ENCODE peak calls at places on chromosomes 16 and 17, in ten cellular contexts. One of them, this sample, is unnamed.

GRCh38 chr16:86521236-86522197 is 11.2 kb downstream of the FOXF1 start:
- DNase-seq in upper lobe of right lung: no peak
- DNase-seq in endodermal cell: no peak
- DNase-seq in tibial artery: no peak
- DNase-seq in esophagus muscularis mucosa: no peak
- DNase-seq in pancreas: no peak
- DNase-seq in neuronal stem cell: no peak
- DNase-seq in Panc1: no peak
- DNase-seq in left ventricle myocardium inferior: peak
- DNase-seq in PC-3: no peak
- DNase-seq in this sample: no peak

GRCh38 chr17:61307905-61308886 is 91.4 kb upstream of the TBX2 start:
- DNase-seq in upper lobe of right lung: no peak
- DNase-seq in endodermal cell: peak
- DNase-seq in tibial artery: no peak
- DNase-seq in esophagus muscularis mucosa: no peak
- DNase-seq in pancreas: no peak
- DNase-seq in neuronal stem cell: no peak
- DNase-seq in Panc1: no peak
- DNase-seq in left ventricle myocardium inferior: no peak
- DNase-seq in PC-3: peak
- DNase-seq in this sample: no peak

GRCh38 chr16:53052519-53053501 is at the start of gene CHD9NB:
- DNase-seq in upper lobe of right lung: no peak
- DNase-seq in endodermal cell: peak
- DNase-seq in tibial artery: no peak
- DNase-seq in esophagus muscularis mucosa: no peak
- DNase-seq in pancreas: no peak
- DNase-seq in neuronal stem cell: no peak
- DNase-seq in Panc1: no peak
- DNase-seq in left ventricle myocardium inferior: no peak
- DNase-seq in PC-3: peak
- DNase-seq in this sample: peak

GRCh38 chr17:42183741-42184711 is 1.2 kb downstream of the HCRT start:
- DNase-seq in upper lobe of right lung: peak
- DNase-seq in endodermal cell: peak
- DNase-seq in tibial artery: peak
- DNase-seq in esophagus muscularis mucosa: no peak
- DNase-seq in pancreas: peak
- DNase-seq in neuronal stem cell: peak
- DNase-seq in Panc1: no peak
- DNase-seq in left ventricle myocardium inferior: peak
- DNase-seq in PC-3: no peak
- DNase-seq in this sample: no peak

GRCh38 chr16:48617711-48618148 is 7.8 kb upstream of the N4BP1 start:
- DNase-seq in upper lobe of right lung: no peak
- DNase-seq in endodermal cell: no peak
- DNase-seq in tibial artery: no peak
- DNase-seq in esophagus muscularis mucosa: no peak
- DNase-seq in pancreas: no peak
- DNase-seq in neuronal stem cell: no peak
- DNase-seq in Panc1: no peak
- DNase-seq in left ventricle myocardium inferior: peak
- DNase-seq in PC-3: no peak
- DNase-seq in this sample: no peak

GRCh38 chr16:51621610-51622009 is 470.5 kb upstream of the SALL1 start:
- DNase-seq in upper lobe of right lung: no peak
- DNase-seq in endodermal cell: no peak
- DNase-seq in tibial artery: no peak
- DNase-seq in esophagus muscularis mucosa: no peak
- DNase-seq in pancreas: no peak
- DNase-seq in neuronal stem cell: no peak
- DNase-seq in Panc1: no peak
- DNase-seq in left ventricle myocardium inferior: no peak
- DNase-seq in PC-3: no peak
- DNase-seq in this sample: no peak

GRCh38 chr16:20821682-20822081 is 15.4 kb downstream of the REXO5 start:
- DNase-seq in upper lobe of right lung: no peak
- DNase-seq in endodermal cell: no peak
- DNase-seq in tibial artery: no peak
- DNase-seq in esophagus muscularis mucosa: no peak
- DNase-seq in pancreas: no peak
- DNase-seq in neuronal stem cell: no peak
- DNase-seq in Panc1: no peak
- DNase-seq in left ventricle myocardium inferior: no peak
- DNase-seq in PC-3: no peak
- DNase-seq in this sample: no peak

GRCh38 chr17:17781591-17782424 is 55.0 kb downstream of the SREBF1 start:
- DNase-seq in upper lobe of right lung: peak
- DNase-seq in endodermal cell: peak
- DNase-seq in tibial artery: peak
- DNase-seq in esophagus muscularis mucosa: no peak
- DNase-seq in pancreas: peak
- DNase-seq in neuronal stem cell: peak
- DNase-seq in Panc1: no peak
- DNase-seq in left ventricle myocardium inferior: peak
- DNase-seq in PC-3: peak
- DNase-seq in this sample: no peak

GRCh38 chr17:61209524-61209923 is 190.1 kb upstream of the TBX2 start:
- DNase-seq in upper lobe of right lung: no peak
- DNase-seq in endodermal cell: no peak
- DNase-seq in tibial artery: no peak
- DNase-seq in esophagus muscularis mucosa: no peak
- DNase-seq in pancreas: no peak
- DNase-seq in neuronal stem cell: no peak
- DNase-seq in Panc1: no peak
- DNase-seq in left ventricle myocardium inferior: no peak
- DNase-seq in PC-3: no peak
- DNase-seq in this sample: no peak

GRCh38 chr17:81386646-81387234 is 8.5 kb upstream of the BAHCC1 start:
- DNase-seq in upper lobe of right lung: peak
- DNase-seq in endodermal cell: peak
- DNase-seq in tibial artery: no peak
- DNase-seq in esophagus muscularis mucosa: no peak
- DNase-seq in pancreas: peak
- DNase-seq in neuronal stem cell: no peak
- DNase-seq in Panc1: no peak
- DNase-seq in left ventricle myocardium inferior: peak
- DNase-seq in PC-3: no peak
- DNase-seq in this sample: no peak

GRCh38 chr16:73041644-73042043 is 6.3 kb downstream of the ZFHX3 start:
- DNase-seq in upper lobe of right lung: no peak
- DNase-seq in endodermal cell: no peak
- DNase-seq in tibial artery: no peak
- DNase-seq in esophagus muscularis mucosa: no peak
- DNase-seq in pancreas: no peak
- DNase-seq in neuronal stem cell: no peak
- DNase-seq in Panc1: no peak
- DNase-seq in left ventricle myocardium inferior: no peak
- DNase-seq in PC-3: no peak
- DNase-seq in this sample: no peak

GRCh38 chr17:60173304-60173807 is 23.6 kb downstream of the CA4 start:
- DNase-seq in upper lobe of right lung: no peak
- DNase-seq in endodermal cell: peak
- DNase-seq in tibial artery: no peak
- DNase-seq in esophagus muscularis mucosa: no peak
- DNase-seq in pancreas: no peak
- DNase-seq in neuronal stem cell: no peak
- DNase-seq in Panc1: no peak
- DNase-seq in left ventricle myocardium inferior: no peak
- DNase-seq in PC-3: no peak
- DNase-seq in this sample: no peak

GRCh38 chr16:11784048-11784780 is 12.8 kb downstream of the ZC3H7A start:
- DNase-seq in upper lobe of right lung: peak
- DNase-seq in endodermal cell: no peak
- DNase-seq in tibial artery: no peak
- DNase-seq in esophagus muscularis mucosa: no peak
- DNase-seq in pancreas: no peak
- DNase-seq in neuronal stem cell: no peak
- DNase-seq in Panc1: no peak
- DNase-seq in left ventricle myocardium inferior: no peak
- DNase-seq in PC-3: no peak
- DNase-seq in this sample: no peak

GRCh38 chr16:66658143-66658859 is 38.2 kb downstream of the CMTM4 start:
- DNase-seq in upper lobe of right lung: no peak
- DNase-seq in endodermal cell: no peak
- DNase-seq in tibial artery: no peak
- DNase-seq in esophagus muscularis mucosa: no peak
- DNase-seq in pancreas: no peak
- DNase-seq in neuronal stem cell: no peak
- DNase-seq in Panc1: no peak
- DNase-seq in left ventricle myocardium inferior: no peak
- DNase-seq in PC-3: no peak
- DNase-seq in this sample: no peak

GRCh38 chr17:74274060-74274702 is at the start of gene DNAI2:
- DNase-seq in upper lobe of right lung: no peak
- DNase-seq in endodermal cell: peak
- DNase-seq in tibial artery: no peak
- DNase-seq in esophagus muscularis mucosa: no peak
- DNase-seq in pancreas: no peak
- DNase-seq in neuronal stem cell: no peak
- DNase-seq in Panc1: no peak
- DNase-seq in left ventricle myocardium inferior: no peak
- DNase-seq in PC-3: no peak
- DNase-seq in this sample: no peak

DNA sequence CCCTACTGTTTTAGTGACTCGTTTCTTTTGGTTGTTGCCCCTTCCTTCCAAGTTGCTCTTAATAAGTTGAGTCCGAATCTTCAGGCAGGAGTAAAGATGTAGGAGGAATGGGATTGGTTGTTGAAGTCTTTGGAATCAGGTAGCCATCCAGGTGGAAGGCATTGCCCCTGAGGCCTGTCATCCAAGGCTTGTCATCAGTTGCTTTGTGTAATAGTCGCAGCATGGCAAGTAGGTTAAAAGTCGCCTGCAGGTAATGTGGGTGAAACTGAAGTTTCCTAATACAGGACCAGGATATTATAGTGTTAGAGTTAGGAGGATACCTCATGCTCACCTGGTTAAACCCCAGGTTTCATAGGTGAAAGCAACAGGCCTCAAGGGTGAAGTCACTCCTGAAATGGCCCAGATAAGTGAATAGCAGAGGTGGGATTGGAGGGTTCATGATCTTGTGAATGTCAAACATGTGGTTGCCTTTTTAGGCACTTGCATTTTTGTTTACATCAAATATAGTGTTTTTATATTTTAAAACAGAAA is 934 bp downstream of the PCTP start:
- DNase-seq in upper lobe of right lung: no peak
- DNase-seq in endodermal cell: peak
- DNase-seq in tibial artery: no peak
- DNase-seq in esophagus muscularis mucosa: no peak
- DNase-seq in pancreas: no peak
- DNase-seq in neuronal stem cell: no peak
- DNase-seq in Panc1: no peak
- DNase-seq in left ventricle myocardium inferior: no peak
- DNase-seq in PC-3: peak
- DNase-seq in this sample: no peak
- H3K27ac ChIP-seq in upper lobe of right lung: peak
- H3K27ac ChIP-seq in endodermal cell: no peak
- H3K27ac ChIP-seq in tibial artery: peak
- H3K27ac ChIP-seq in esophagus muscularis mucosa: peak
- H3K27ac ChIP-seq in pancreas: no peak
- H3K27ac ChIP-seq in neuronal stem cell: no peak
- H3K27ac ChIP-seq in Panc1: peak
- H3K27ac ChIP-seq in left ventricle myocardium inferior: peak
- H3K27ac ChIP-seq in PC-3: no peak
- H3K27ac ChIP-seq in this sample: no peak

DNA sequence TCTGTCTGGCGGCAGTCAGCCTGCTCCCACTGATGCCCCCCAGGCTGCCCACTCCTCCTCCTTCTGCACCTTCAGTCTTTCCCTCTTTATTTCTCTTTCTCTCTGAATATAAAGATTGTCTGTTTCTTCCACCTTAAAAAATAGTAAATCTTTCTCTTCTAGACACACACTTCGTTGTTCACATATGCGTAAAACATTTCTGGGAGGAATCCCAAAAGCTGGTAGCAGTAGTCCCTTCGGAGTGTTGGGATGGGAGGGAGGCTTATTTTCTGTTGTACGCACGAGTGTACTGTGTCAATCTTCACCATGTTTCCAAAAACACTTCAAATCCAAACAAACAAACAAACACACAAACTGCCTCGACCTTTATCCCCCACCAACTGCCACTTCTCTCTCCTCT is 9.9 kb downstream of the OSBPL7 start:
- DNase-seq in upper lobe of right lung: no peak
- DNase-seq in endodermal cell: no peak
- DNase-seq in tibial artery: no peak
- DNase-seq in esophagus muscularis mucosa: no peak
- DNase-seq in pancreas: no peak
- DNase-seq in neuronal stem cell: no peak
- DNase-seq in Panc1: no peak
- DNase-seq in left ventricle myocardium inferior: no peak
- DNase-seq in PC-3: no peak
- DNase-seq in this sample: no peak
- H3K27ac ChIP-seq in upper lobe of right lung: no peak
- H3K27ac ChIP-seq in endodermal cell: no peak
- H3K27ac ChIP-seq in tibial artery: no peak
- H3K27ac ChIP-seq in esophagus muscularis mucosa: no peak
- H3K27ac ChIP-seq in pancreas: no peak
- H3K27ac ChIP-seq in neuronal stem cell: no peak
- H3K27ac ChIP-seq in Panc1: no peak
- H3K27ac ChIP-seq in left ventricle myocardium inferior: no peak
- H3K27ac ChIP-seq in PC-3: no peak
- H3K27ac ChIP-seq in this sample: no peak

GRCh38 chr17:76697702-76698465 is 12.9 kb downstream of the MXRA7 start:
- DNase-seq in upper lobe of right lung: no peak
- DNase-seq in endodermal cell: peak
- DNase-seq in tibial artery: no peak
- DNase-seq in esophagus muscularis mucosa: no peak
- DNase-seq in pancreas: no peak
- DNase-seq in neuronal stem cell: peak
- DNase-seq in Panc1: no peak
- DNase-seq in left ventricle myocardium inferior: no peak
- DNase-seq in PC-3: no peak
- DNase-seq in this sample: no peak
- H3K27ac ChIP-seq in upper lobe of right lung: peak
- H3K27ac ChIP-seq in endodermal cell: peak
- H3K27ac ChIP-seq in tibial artery: peak
- H3K27ac ChIP-seq in esophagus muscularis mucosa: peak
- H3K27ac ChIP-seq in pancreas: no peak
- H3K27ac ChIP-seq in neuronal stem cell: peak
- H3K27ac ChIP-seq in Panc1: no peak
- H3K27ac ChIP-seq in left ventricle myocardium inferior: peak
- H3K27ac ChIP-seq in PC-3: no peak
- H3K27ac ChIP-seq in this sample: no peak

DNA sequence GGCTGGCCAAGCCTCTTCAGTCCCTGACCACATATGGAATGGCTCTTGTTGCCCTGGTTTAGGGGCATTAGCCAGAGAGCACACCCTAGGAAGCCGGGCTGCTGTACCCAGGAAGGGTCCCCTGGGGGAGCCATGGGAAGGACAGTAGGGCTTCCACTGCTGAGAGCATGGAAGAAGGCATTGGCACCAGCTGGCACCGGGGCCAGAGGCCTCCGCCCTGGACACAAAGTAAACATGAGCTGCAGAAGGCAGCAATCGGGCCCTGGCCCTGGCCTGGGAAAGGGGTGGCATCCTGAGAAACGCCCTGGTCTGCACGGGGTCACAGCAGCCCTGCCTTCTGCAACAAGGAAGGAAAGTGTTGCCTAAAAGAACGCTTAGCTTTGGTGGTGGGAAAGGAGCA is 49.4 kb downstream of the VAC14 start:
- DNase-seq in upper lobe of right lung: no peak
- DNase-seq in endodermal cell: no peak
- DNase-seq in tibial artery: no peak
- DNase-seq in esophagus muscularis mucosa: no peak
- DNase-seq in pancreas: no peak
- DNase-seq in neuronal stem cell: no peak
- DNase-seq in Panc1: no peak
- DNase-seq in left ventricle myocardium inferior: no peak
- DNase-seq in PC-3: no peak
- DNase-seq in this sample: no peak
- H3K27ac ChIP-seq in upper lobe of right lung: peak
- H3K27ac ChIP-seq in endodermal cell: no peak
- H3K27ac ChIP-seq in tibial artery: peak
- H3K27ac ChIP-seq in esophagus muscularis mucosa: peak
- H3K27ac ChIP-seq in pancreas: no peak
- H3K27ac ChIP-seq in neuronal stem cell: no peak
- H3K27ac ChIP-seq in Panc1: no peak
- H3K27ac ChIP-seq in left ventricle myocardium inferior: peak
- H3K27ac ChIP-seq in PC-3: no peak
- H3K27ac ChIP-seq in this sample: no peak